ENCODE peak calls at places on chromosomes 16 and 17, in ten cellular contexts. P, M, G, A, X, J, E, D, Q and I are unnamed samples.
A peak's percentile ranks its signal among the peaks of the same experiment; 100 is the strongest.

GRCh38 chr17:77830816-77831490 is 127.5 kb upstream of the TNRC6C start:
- DNase-seq in E (no peak), X (no peak), J (no peak), Q (no peak), G (no peak), D (no peak), A (no peak), P (no peak), M (no peak), I (no peak)

GRCh38 chr16:4489030-4489429 is 12.8 kb downstream of the HMOX2 start:
- DNase-seq in J (no peak), A (peak; percentile 82), G (no peak), E (no peak), M (no peak), D (peak; percentile 77), P (peak; percentile 75), X (peak; percentile 86), Q (no peak), I (no peak)

GRCh38 chr16:54921229-54921824 is 9.3 kb upstream of the IRX5 start:
- DNase-seq in G (peak; percentile 12), D (no peak), A (no peak), Q (peak; percentile 56), E (no peak), X (peak; percentile 77), M (peak; percentile 18), J (no peak), P (no peak), I (no peak)

GRCh38 chr17:78525511-78526160 is 51.6 kb downstream of the DNAH17 start:
- DNase-seq in D (no peak), Q (no peak), P (no peak), X (no peak), G (no peak), M (no peak), A (no peak), J (no peak), E (no peak), I (no peak)

GRCh38 chr16:53053967-53054669 is 673 bp upstream of the CHD9 start:
- DNase-seq in X (no peak), J (no peak), G (no peak), P (no peak), E (no peak), A (no peak), Q (peak; percentile 20), M (peak; percentile 39), D (peak; percentile 9), I (peak; percentile 49)

GRCh38 chr17:66677201-66677981 is 157.5 kb upstream of the CACNG5 start:
- DNase-seq in M (no peak), A (peak; percentile 91), D (peak; percentile 69), J (no peak), E (no peak), P (peak; percentile 16), Q (no peak), X (peak; percentile 92), G (no peak), I (no peak)

GRCh38 chr16:85090166-85090565 is 22.1 kb downstream of the CIBAR2 start:
- DNase-seq in P (peak; percentile 51), E (no peak), J (no peak), M (no peak), A (peak; percentile 54), D (peak; percentile 12), G (no peak), X (no peak), Q (no peak), I (no peak)

GRCh38 chr17:32960815-32961214 is 30.8 kb upstream of the SPACA3 start:
- DNase-seq in G (no peak), D (peak; percentile 16), E (no peak), J (no peak), Q (no peak), M (peak; percentile 2), P (no peak), X (peak; percentile 43), A (peak; percentile 21), I (peak; percentile 11)

GRCh38 chr17:80008848-80009247 is 26.8 kb downstream of the TBC1D16 start:
- DNase-seq in Q (no peak), X (no peak), P (no peak), G (no peak), E (no peak), M (no peak), A (no peak), J (no peak), D (no peak), I (no peak)

GRCh38 chr16:82047787-82048186 is 12.7 kb downstream of the HSD17B2 start:
- DNase-seq in M (no peak), Q (no peak), A (no peak), E (no peak), P (no peak), G (no peak), D (no peak), X (no peak), J (no peak), I (no peak)

GRCh38 chr17:804541-805435 is 22.6 kb downstream of the MRM3 start:
- DNase-seq in E (no peak), A (no peak), X (no peak), Q (no peak), P (no peak), D (no peak), G (no peak), M (no peak), J (no peak), I (no peak)

GRCh38 chr17:45098869-45099616 is 33.3 kb downstream of the PLCD3 start:
- DNase-seq in X (peak; percentile 84), Q (peak; percentile 82), D (peak; percentile 60), M (peak; percentile 46), A (peak; percentile 79), J (peak; percentile 48), G (peak; percentile 78), P (peak; percentile 91), E (peak; percentile 72), I (peak; percentile 79)

GRCh38 chr17:20920813-20921199 is 122.0 kb downstream of the USP22 start:
- DNase-seq in A (no peak), X (peak; percentile 62), M (no peak), E (no peak), D (peak; percentile 52), Q (no peak), P (peak; percentile 48), G (no peak), J (no peak), I (no peak)

GRCh38 chr17:49935526-49936210 is 33.3 kb upstream of the DLX4 start:
- DNase-seq in J (no peak), A (no peak), E (no peak), Q (no peak), P (no peak), G (no peak), M (no peak), X (no peak), D (no peak), I (no peak)

GRCh38 chr16:86975445-86975844 is 341.7 kb downstream of the C16orf95 start:
- DNase-seq in M (no peak), X (peak; percentile 49), P (peak; percentile 85), J (no peak), Q (no peak), E (no peak), G (peak; percentile 5), D (peak; percentile 81), A (peak; percentile 84), I (peak; percentile 76)

GRCh38 chr17:26809033-26809432 is 484.9 kb upstream of the WSB1 start:
- DNase-seq in X (peak; percentile 23), E (no peak), M (no peak), P (no peak), Q (no peak), A (no peak), G (no peak), J (no peak), D (no peak), I (peak; percentile 8)

GRCh38 chr17:63910096-63910495 is 962 bp downstream of the CSHL1 start:
- DNase-seq in A (no peak), P (no peak), J (no peak), Q (no peak), G (no peak), M (no peak), E (no peak), X (no peak), D (no peak), I (no peak)

GRCh38 chr16:1105888-1106620 is 10.0 kb upstream of the C1QTNF8 start:
- DNase-seq in Q (peak; percentile 45), G (peak; percentile 78), M (no peak), D (peak; percentile 20), P (peak; percentile 95), X (peak; percentile 28), J (peak; percentile 10), A (peak; percentile 53), E (peak; percentile 36), I (peak; percentile 59)

GRCh38 chr17:74059471-74059870 is 144.0 kb upstream of the RPL38 start:
- DNase-seq in D (no peak), G (no peak), J (no peak), M (no peak), Q (peak; percentile 72), X (no peak), E (no peak), P (no peak), A (no peak), I (no peak)

GRCh38 chr17:50533720-50534148 is 1.2 kb downstream of the EPN3 start:
- DNase-seq in D (peak; percentile 9), X (peak; percentile 31), J (no peak), P (no peak), E (no peak), A (peak; percentile 28), M (no peak), G (no peak), Q (peak; percentile 44), I (no peak)

GRCh38 chr17:17922198-17922901 is 49.9 kb downstream of the TOM1L2 start:
- DNase-seq in P (no peak), E (no peak), A (no peak), Q (no peak), X (no peak), D (peak; percentile 22), M (no peak), J (no peak), G (no peak), I (no peak)

GRCh38 chr16:16857603-16858283 is 478.8 kb downstream of the NPIPA7 start:
- DNase-seq in D (no peak), J (no peak), X (no peak), G (no peak), P (no peak), Q (no peak), E (no peak), A (no peak), M (no peak), I (no peak)

GRCh38 chr17:27491713-27492190 is 35.5 kb downstream of the KSR1 start:
- DNase-seq in Q (no peak), E (no peak), P (no peak), M (no peak), A (no peak), J (no peak), D (no peak), X (no peak), G (no peak), I (no peak)

GRCh38 chr16:81650982-81651562 is 128.0 kb upstream of the PLCG2 start:
- DNase-seq in P (no peak), X (no peak), D (peak; percentile 34), Q (peak; percentile 83), G (no peak), A (no peak), E (no peak), M (no peak), J (no peak), I (no peak)

GRCh38 chr16:12811441-12812198 is 7.9 kb upstream of the CPPED1 start:
- DNase-seq in G (no peak), A (no peak), D (no peak), X (no peak), E (no peak), M (no peak), J (no peak), Q (no peak), P (no peak), I (no peak)

GRCh38 chr16:87468550-87468949 is 24.3 kb downstream of the ZCCHC14 start:
- DNase-seq in X (no peak), E (no peak), G (no peak), D (no peak), P (no peak), M (no peak), J (no peak), Q (no peak), A (no peak), I (no peak)

GRCh38 chr17:76193616-76194015 is 46.7 kb downstream of the RNF157 start:
- DNase-seq in J (no peak), A (no peak), P (no peak), E (peak; percentile 25), Q (no peak), D (no peak), X (no peak), G (no peak), M (no peak), I (no peak)

GRCh38 chr17:43094129-43094834 is 30.9 kb downstream of the BRCA1 start:
- DNase-seq in P (no peak), Q (no peak), X (peak; percentile 77), M (no peak), A (peak; percentile 44), J (no peak), G (no peak), D (no peak), E (no peak), I (no peak)